ENCODE peak calls at places on chromosomes 7 and 10, in six cellular contexts. V is T-helper 1 cell; J is transverse colon; R is M059J; P is effector memory CD8-positive, alpha-beta T cell; I is PC-3. T is an unnamed sample.

GRCh38 chr7:985915-986741 is 3.1 kb downstream of the CYP2W1 start:
- DNase-seq in V (no peak), J (no peak), R (peak; percentile 73), P (no peak), I (peak; percentile 37), T (no peak)

GRCh38 chr10:118423800-118424479 is 81.8 kb upstream of the FAM204A start:
- DNase-seq in V (peak; percentile 52), J (peak; percentile 76), R (peak; percentile 74), P (peak; percentile 35), I (peak; percentile 77), T (peak; percentile 37)

GRCh38 chr10:132516771-132517725 is 20.5 kb upstream of the INPP5A start:
- DNase-seq in V (no peak), J (peak; percentile 80), R (peak; percentile 97), P (no peak), I (peak; percentile 75), T (no peak)

GRCh38 chr7:26508481-26508880 is 216.8 kb downstream of the SNX10 start:
- DNase-seq in V (no peak), J (peak; percentile 49), R (no peak), P (no peak), I (peak; percentile 38), T (no peak)

GRCh38 chr10:14478639-14479038 is 147.9 kb upstream of the FRMD4A start:
- DNase-seq in V (no peak), J (no peak), R (peak; percentile 85), P (no peak), I (peak; percentile 27), T (no peak)

GRCh38 chr7:27200761-27201230 is 905 bp upstream of the HOXA13 start:
- DNase-seq in V (no peak), J (no peak), R (no peak), P (no peak), I (peak; percentile 57), T (no peak)

GRCh38 chr10:44977287-44978212 is 1.1 kb downstream of the DEPP1 start:
- DNase-seq in V (no peak), J (peak; percentile 20), R (no peak), P (no peak), I (no peak), T (no peak)

GRCh38 chr10:13989616-13990015 is 341.1 kb downstream of the FRMD4A start:
- DNase-seq in V (no peak), J (no peak), R (no peak), P (no peak), I (no peak), T (no peak)

GRCh38 chr7:126790763-126791162 is 462.0 kb downstream of the GRM8 start:
- DNase-seq in V (no peak), J (no peak), R (no peak), P (no peak), I (no peak), T (no peak)

GRCh38 chr10:103042908-103043307 is 124.8 kb downstream of the CNNM2 start:
- DNase-seq in V (no peak), J (no peak), R (no peak), P (no peak), I (no peak), T (no peak)

GRCh38 chr10:128470302-128470962 is 344.2 kb upstream of the MKI67 start:
- DNase-seq in V (no peak), J (no peak), R (no peak), P (no peak), I (no peak), T (no peak)

GRCh38 chr10:71621263-71621751 is 98.3 kb downstream of the C10orf105 start:
- DNase-seq in V (no peak), J (no peak), R (peak; percentile 15), P (no peak), I (no peak), T (no peak)

GRCh38 chr10:11610855-11611247 is 599 bp downstream of the USP6NL start:
- DNase-seq in V (no peak), J (peak; percentile 38), R (peak; percentile 32), P (peak; percentile 11), I (no peak), T (peak; percentile 4)

GRCh38 chr10:51700228-51700835 is 937 bp upstream of the CSTF2T start:
- DNase-seq in V (peak; percentile 23), J (peak; percentile 17), R (peak; percentile 40), P (no peak), I (peak; percentile 60), T (no peak)

GRCh38 chr7:130486114-130486962 is 5.5 kb upstream of the MEST start:
- DNase-seq in V (peak; percentile 53), J (peak; percentile 87), R (no peak), P (peak; percentile 49), I (peak; percentile 85), T (peak; percentile 25)

GRCh38 chr10:61272781-61273180 is 180.4 kb downstream of the TMEM26 start:
- DNase-seq in V (no peak), J (no peak), R (no peak), P (no peak), I (no peak), T (no peak)

GRCh38 chr10:18738835-18739234 is 79.6 kb downstream of the ARL5B start:
- DNase-seq in V (no peak), J (no peak), R (peak; percentile 48), P (no peak), I (peak; percentile 51), T (no peak)

GRCh38 chr10:67697646-67698245 is 1.8 kb upstream of the CTNNA3 start:
- DNase-seq in V (peak; percentile 48), J (no peak), R (peak; percentile 28), P (peak; percentile 19), I (peak; percentile 88), T (no peak)

GRCh38 chr10:35336084-35336831 is at the start of gene CCNY:
- DNase-seq in V (peak; percentile 70), J (peak; percentile 85), R (peak; percentile 40), P (peak; percentile 63), I (peak; percentile 93), T (peak; percentile 73)

GRCh38 chr10:4429538-4429937 is 396.5 kb upstream of the AKR1E2 start:
- DNase-seq in V (no peak), J (no peak), R (no peak), P (no peak), I (no peak), T (no peak)

GRCh38 chr7:91164948-91165845 is 99.0 kb upstream of the FZD1 start:
- DNase-seq in V (no peak), J (no peak), R (peak; percentile 58), P (no peak), I (peak; percentile 72), T (no peak)

GRCh38 chr7:33716581-33717477 is 188.5 kb upstream of the BMPER start:
- DNase-seq in V (no peak), J (no peak), R (peak; percentile 55), P (no peak), I (peak; percentile 78), T (no peak)

GRCh38 chr10:96249264-96249663 is 22.1 kb downstream of the BLNK start:
- DNase-seq in V (no peak), J (no peak), R (no peak), P (no peak), I (no peak), T (no peak)

GRCh38 chr10:129850790-129851189 is 113.3 kb downstream of the EBF3 start:
- DNase-seq in V (no peak), J (no peak), R (no peak), P (no peak), I (no peak), T (no peak)

GRCh38 chr10:12720217-12720981 is 281.1 kb downstream of the CCDC3 start:
- DNase-seq in V (no peak), J (peak; percentile 92), R (peak; percentile 95), P (no peak), I (peak; percentile 93), T (no peak)

GRCh38 chr7:139451638-139452037 is 31.8 kb downstream of the KLRG2 start:
- DNase-seq in V (no peak), J (no peak), R (peak; percentile 79), P (no peak), I (peak; percentile 9), T (no peak)

GRCh38 chr10:110413049-110413783 is 84.5 kb upstream of the DUSP5 start:
- DNase-seq in V (peak; percentile 34), J (no peak), R (peak; percentile 29), P (no peak), I (no peak), T (no peak)

GRCh38 chr7:69395072-69395714 is 203.1 kb upstream of the AUTS2 start:
- DNase-seq in V (no peak), J (no peak), R (peak; percentile 94), P (no peak), I (no peak), T (no peak)

GRCh38 chr7:21365866-21366624 is 61.8 kb upstream of the SP4 start:
- DNase-seq in V (peak; percentile 46), J (no peak), R (peak; percentile 60), P (no peak), I (peak; percentile 90), T (no peak)

GRCh38 chr7:88306590-88307048 is at the start of gene STEAP4:
- DNase-seq in V (peak; percentile 2), J (peak; percentile 83), R (peak; percentile 21), P (no peak), I (peak; percentile 87), T (no peak)

T was measured in T follicular helper cell.